ENCODE peak calls at places on chromosomes 6 and 20, in nine cellular contexts. Y is fibroblast of pulmonary artery; J is CD4-positive, alpha-beta T cell; O is mucosa of descending colon; F is neural progenitor cell; X is psoas muscle; V is cardiac fibroblast; H is RWPE2; N is BE2C. I is an unnamed sample.

GRCh38 chr6:158409451-158409850 is 97.2 kb downstream of the TULP4 start:
- DNase-seq in J (no peak), Y (peak; percentile 81), N (no peak), V (peak; percentile 76), H (no peak), X (no peak), F (no peak), O (no peak), I (peak; percentile 62)

GRCh38 chr20:36700438-36700837 is 45.5 kb downstream of the NDRG3 start:
- DNase-seq in Y (no peak), N (no peak), X (no peak), V (no peak), F (no peak), O (no peak), H (no peak), J (no peak), I (no peak)

GRCh38 chr6:37171970-37172812 is 2.2 kb downstream of the PIM1 start:
- DNase-seq in H (peak; percentile 78), F (peak; percentile 90), V (peak; percentile 96), O (peak; percentile 93), Y (peak; percentile 94), X (peak; percentile 88), J (peak; percentile 87), N (peak; percentile 79), I (peak; percentile 96)

GRCh38 chr6:6825986-6826901 is 237.7 kb downstream of the LY86 start:
- DNase-seq in J (no peak), N (peak; percentile 33), X (peak; percentile 89), F (no peak), H (no peak), O (peak; percentile 66), Y (peak; percentile 29), V (no peak), I (peak; percentile 79)

GRCh38 chr20:8447262-8448120 is 315.4 kb downstream of the PLCB1 start:
- DNase-seq in N (no peak), F (no peak), Y (no peak), O (no peak), X (no peak), H (no peak), J (no peak), V (no peak), I (no peak)

GRCh38 chr6:40536442-40536841 is 50.7 kb downstream of the LRFN2 start:
- DNase-seq in O (no peak), Y (no peak), V (no peak), F (peak; percentile 53), N (peak; percentile 33), X (no peak), J (no peak), H (no peak), I (peak; percentile 11)

GRCh38 chr6:12545837-12546658 is 170.5 kb upstream of the PHACTR1 start:
- DNase-seq in N (no peak), F (no peak), H (no peak), O (no peak), J (no peak), Y (peak; percentile 86), V (peak; percentile 79), X (no peak), I (no peak)

GRCh38 chr20:41174782-41175181 is 37.4 kb downstream of the PLCG1 start:
- DNase-seq in J (no peak), V (no peak), O (no peak), X (peak; percentile 55), H (peak; percentile 51), N (no peak), F (peak; percentile 34), Y (no peak), I (no peak)

GRCh38 chr6:35400901-35401311 is 51.2 kb upstream of the FANCE start:
- DNase-seq in H (peak; percentile 94), N (peak; percentile 38), Y (no peak), F (no peak), V (peak; percentile 29), X (no peak), O (no peak), J (no peak), I (no peak)

GRCh38 chr6:5333653-5334052 is 72.3 kb downstream of the FARS2 start:
- DNase-seq in N (no peak), O (no peak), H (no peak), V (peak; percentile 30), J (no peak), F (no peak), X (no peak), Y (peak; percentile 25), I (no peak)

GRCh38 chr6:19945843-19946358 is 108.7 kb downstream of the ID4 start:
- DNase-seq in J (no peak), O (no peak), F (no peak), H (no peak), Y (no peak), N (no peak), X (no peak), V (no peak), I (no peak)

GRCh38 chr6:137001287-137001976 is 43.3 kb downstream of the IL20RA start:
- DNase-seq in Y (peak; percentile 10), X (no peak), J (no peak), H (no peak), V (no peak), F (peak; percentile 20), N (no peak), O (peak; percentile 40), I (no peak)

GRCh38 chr6:89035252-89036106 is 45.1 kb upstream of the PNRC1 start:
- DNase-seq in V (peak; percentile 99), N (no peak), H (peak; percentile 98), X (peak; percentile 96), J (no peak), F (no peak), O (peak; percentile 74), Y (peak; percentile 100), I (no peak)

GRCh38 chr6:43699564-43700186 is 12.1 kb upstream of the MRPS18A start:
- DNase-seq in H (no peak), J (no peak), V (peak; percentile 67), O (peak; percentile 67), N (no peak), X (no peak), Y (peak; percentile 81), F (no peak), I (no peak)

GRCh38 chr20:54100563-54100962 is 30.2 kb upstream of the BCAS1 start:
- DNase-seq in Y (no peak), O (no peak), X (no peak), N (no peak), J (no peak), F (no peak), H (no peak), V (no peak), I (no peak)

DNA sequence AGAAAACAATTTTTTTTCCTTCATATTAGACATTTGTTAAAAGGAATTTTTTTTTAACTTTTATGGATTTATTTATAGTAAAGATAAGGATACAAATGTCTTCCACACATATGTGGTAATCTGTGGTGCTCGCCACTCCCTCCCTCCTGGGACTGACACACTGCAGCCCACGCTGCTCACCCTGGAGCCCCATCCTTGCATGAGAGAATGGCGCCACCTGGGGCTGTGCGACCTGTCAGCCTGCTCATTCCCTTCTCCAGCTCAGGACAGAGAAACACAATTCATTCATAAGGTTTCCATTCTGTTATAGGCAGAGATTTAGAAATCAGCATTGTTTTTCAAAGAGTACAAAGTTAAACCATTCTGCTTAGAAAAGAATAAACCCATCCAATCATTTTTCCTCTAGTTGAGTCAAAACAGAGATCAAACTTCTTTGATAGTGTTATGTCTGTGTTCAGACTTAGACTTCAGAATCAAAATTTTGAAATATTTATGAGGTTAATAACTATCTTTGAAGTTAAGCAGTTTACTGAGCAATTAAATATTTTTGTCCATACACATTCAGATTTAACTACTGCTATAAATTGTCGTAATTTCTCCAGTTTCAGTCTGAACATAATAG is 42.8 kb upstream of the DYNLRB1 start:
- DNase-seq in O (peak; percentile 60), N (peak; percentile 78), F (peak; percentile 68), H (no peak), J (no peak), V (peak; percentile 66), Y (peak; percentile 62), X (peak; percentile 59), I (peak; percentile 77)
- TF ChIP-seq CTCF in O (no peak), N (peak; percentile 66), F (peak; percentile 56), H (peak; percentile 91), J (peak; percentile 9), V (peak; percentile 36), Y (peak; percentile 40), X (peak; percentile 16), I (peak; percentile 48)

GRCh38 chr20:1334761-1335160 is 5.8 kb upstream of the SDCBP2 start:
- DNase-seq in F (no peak), Y (no peak), H (no peak), N (no peak), V (no peak), O (no peak), J (no peak), X (no peak), I (peak; percentile 65)
- TF ChIP-seq CTCF in F (peak; percentile 10), Y (peak; percentile 20), H (peak; percentile 33), N (peak; percentile 17), V (peak; percentile 18), O (no peak), J (no peak), X (no peak), I (peak; percentile 45)

GRCh38 chr6:157393667-157394329 is 12.8 kb downstream of the ZDHHC14 start:
- DNase-seq in X (no peak), J (no peak), H (no peak), F (no peak), O (no peak), V (no peak), N (no peak), Y (no peak), I (peak; percentile 26)

GRCh38 chr6:157392927-157393666 is 12.1 kb downstream of the ZDHHC14 start:
- DNase-seq in X (no peak), O (peak; percentile 67), H (no peak), J (no peak), N (no peak), V (no peak), Y (no peak), F (no peak), I (no peak)

GRCh38 chr6:157397660-157398059 is 16.7 kb downstream of the ZDHHC14 start:
- DNase-seq in N (no peak), V (no peak), O (no peak), Y (no peak), H (no peak), X (no peak), F (no peak), J (no peak), I (no peak)

GRCh38 chr6:157398151-157398550 is 17.2 kb downstream of the ZDHHC14 start:
- DNase-seq in F (no peak), J (no peak), O (no peak), N (no peak), Y (no peak), V (no peak), X (no peak), H (no peak), I (no peak)

DNA sequence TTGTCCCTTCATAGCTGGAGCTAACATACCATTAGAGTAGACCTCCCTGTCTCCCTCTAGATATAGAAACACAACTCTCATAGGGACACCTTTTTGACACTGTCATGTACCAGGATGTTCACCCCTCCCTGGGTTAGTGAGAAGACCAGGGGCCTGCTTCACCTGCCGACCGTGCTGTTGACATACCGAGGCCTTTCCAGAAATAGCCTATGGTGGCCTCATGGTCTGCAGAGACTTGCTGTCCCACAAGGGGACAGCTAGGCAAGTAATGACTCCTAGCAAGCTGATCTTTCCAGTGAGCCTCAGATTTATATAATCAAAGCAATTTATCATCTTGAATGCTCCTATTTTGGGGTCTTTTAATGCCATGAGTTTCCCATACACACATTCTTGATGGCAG is 15.0 kb downstream of the ZDHHC14 start:
- DNase-seq in O (no peak), Y (no peak), H (no peak), F (no peak), V (no peak), X (no peak), N (no peak), J (no peak), I (no peak)
- TF ChIP-seq CTCF in O (no peak), Y (no peak), H (no peak), F (no peak), V (no peak), X (peak; percentile 8), N (no peak), J (no peak), I (no peak)

GRCh38 chr6:108689279-108690161 is 128.8 kb downstream of the FOXO3 start:
- DNase-seq in X (peak; percentile 96), J (no peak), O (peak; percentile 51), Y (peak; percentile 98), F (no peak), H (peak; percentile 98), N (no peak), V (peak; percentile 98), I (peak; percentile 94)
- TF ChIP-seq CTCF in X (no peak), J (no peak), O (no peak), Y (no peak), F (no peak), H (no peak), N (no peak), V (no peak), I (no peak)

I was measured in NB4.